ENCODE peak calls at places on chromosomes 3 and 15, in seven cellular contexts. One of them, this sample, is unnamed.
A peak's percentile ranks its signal among the peaks of the same experiment; 100 is the strongest.

GRCh38 chr3:124817079-124817478 is 70.1 kb downstream of the ITGB5 start:
- DNase-seq in fibroblast of the aortic adventitia: no peak
- DNase-seq in OCI-M1: no peak
- DNase-seq in CD8-positive, alpha-beta T cell: no peak
- DNase-seq in NCI-H1436: no peak
- DNase-seq in stimulated activated CD4-positive, alpha-beta T cell treated with anti-CD3 and anti-CD28 coated beads, Interleukin-15, amount 100 ng/mL, for 1 hour: no peak
- DNase-seq in NCI-H2081: no peak
- DNase-seq in this sample: no peak

GRCh38 chr15:70509282-70510272 is 253.8 kb downstream of the UACA start:
- DNase-seq in stimulated activated CD4-positive, alpha-beta T cell treated with anti-CD3 and anti-CD28 coated beads, Interleukin-15, amount 100 ng/mL, for 1 hour: no peak
- DNase-seq in NCI-H2081: no peak
- DNase-seq in OCI-M1: peak; percentile 76
- DNase-seq in CD8-positive, alpha-beta T cell: no peak
- DNase-seq in NCI-H1436: no peak
- DNase-seq in fibroblast of the aortic adventitia: no peak
- DNase-seq in this sample: no peak

GRCh38 chr3:55486857-55487375 is at the start of gene WNT5A:
- DNase-seq in NCI-H2081: peak; percentile 28
- DNase-seq in OCI-M1: no peak
- DNase-seq in fibroblast of the aortic adventitia: peak; percentile 61
- DNase-seq in CD8-positive, alpha-beta T cell: no peak
- DNase-seq in NCI-H1436: no peak
- DNase-seq in stimulated activated CD4-positive, alpha-beta T cell treated with anti-CD3 and anti-CD28 coated beads, Interleukin-15, amount 100 ng/mL, for 1 hour: no peak
- DNase-seq in this sample: no peak

GRCh38 chr15:85743392-85744045 is 51.2 kb downstream of the KLHL25 start:
- DNase-seq in CD8-positive, alpha-beta T cell: no peak
- DNase-seq in stimulated activated CD4-positive, alpha-beta T cell treated with anti-CD3 and anti-CD28 coated beads, Interleukin-15, amount 100 ng/mL, for 1 hour: no peak
- DNase-seq in NCI-H1436: no peak
- DNase-seq in fibroblast of the aortic adventitia: no peak
- DNase-seq in OCI-M1: no peak
- DNase-seq in NCI-H2081: no peak
- DNase-seq in this sample: peak; percentile 66

GRCh38 chr3:9669720-9670432 is 20.6 kb downstream of the MTMR14 start:
- DNase-seq in NCI-H1436: no peak
- DNase-seq in OCI-M1: no peak
- DNase-seq in NCI-H2081: no peak
- DNase-seq in fibroblast of the aortic adventitia: peak; percentile 11
- DNase-seq in stimulated activated CD4-positive, alpha-beta T cell treated with anti-CD3 and anti-CD28 coated beads, Interleukin-15, amount 100 ng/mL, for 1 hour: no peak
- DNase-seq in CD8-positive, alpha-beta T cell: no peak
- DNase-seq in this sample: no peak

GRCh38 chr3:171846594-171846993 is 3.4 kb downstream of the TMEM212 start:
- DNase-seq in NCI-H1436: no peak
- DNase-seq in fibroblast of the aortic adventitia: peak; percentile 37
- DNase-seq in NCI-H2081: no peak
- DNase-seq in OCI-M1: no peak
- DNase-seq in CD8-positive, alpha-beta T cell: no peak
- DNase-seq in stimulated activated CD4-positive, alpha-beta T cell treated with anti-CD3 and anti-CD28 coated beads, Interleukin-15, amount 100 ng/mL, for 1 hour: no peak
- DNase-seq in this sample: no peak

GRCh38 chr3:188390775-188391443 is 237.0 kb downstream of the LPP start:
- DNase-seq in NCI-H2081: no peak
- DNase-seq in NCI-H1436: no peak
- DNase-seq in OCI-M1: no peak
- DNase-seq in fibroblast of the aortic adventitia: no peak
- DNase-seq in CD8-positive, alpha-beta T cell: no peak
- DNase-seq in stimulated activated CD4-positive, alpha-beta T cell treated with anti-CD3 and anti-CD28 coated beads, Interleukin-15, amount 100 ng/mL, for 1 hour: no peak
- DNase-seq in this sample: no peak

GRCh38 chr3:197504239-197505191 is 51.3 kb downstream of the BDH1 start:
- DNase-seq in NCI-H1436: no peak
- DNase-seq in stimulated activated CD4-positive, alpha-beta T cell treated with anti-CD3 and anti-CD28 coated beads, Interleukin-15, amount 100 ng/mL, for 1 hour: no peak
- DNase-seq in NCI-H2081: no peak
- DNase-seq in fibroblast of the aortic adventitia: no peak
- DNase-seq in OCI-M1: no peak
- DNase-seq in CD8-positive, alpha-beta T cell: no peak
- DNase-seq in this sample: no peak

GRCh38 chr15:63050737-63051700 is 8.5 kb downstream of the TPM1 start:
- DNase-seq in stimulated activated CD4-positive, alpha-beta T cell treated with anti-CD3 and anti-CD28 coated beads, Interleukin-15, amount 100 ng/mL, for 1 hour: no peak
- DNase-seq in NCI-H2081: peak; percentile 78
- DNase-seq in fibroblast of the aortic adventitia: peak; percentile 87
- DNase-seq in OCI-M1: peak; percentile 96
- DNase-seq in CD8-positive, alpha-beta T cell: no peak
- DNase-seq in NCI-H1436: no peak
- DNase-seq in this sample: peak; percentile 5

GRCh38 chr15:72847806-72848205 is 64.2 kb upstream of the ADPGK start:
- DNase-seq in CD8-positive, alpha-beta T cell: no peak
- DNase-seq in OCI-M1: no peak
- DNase-seq in fibroblast of the aortic adventitia: no peak
- DNase-seq in NCI-H2081: no peak
- DNase-seq in stimulated activated CD4-positive, alpha-beta T cell treated with anti-CD3 and anti-CD28 coated beads, Interleukin-15, amount 100 ng/mL, for 1 hour: no peak
- DNase-seq in NCI-H1436: no peak
- DNase-seq in this sample: no peak

GRCh38 chr3:138945646-138946553 is 1.0 kb downstream of the FOXL2 start:
- DNase-seq in CD8-positive, alpha-beta T cell: no peak
- DNase-seq in fibroblast of the aortic adventitia: peak; percentile 30
- DNase-seq in NCI-H1436: no peak
- DNase-seq in OCI-M1: peak; percentile 72
- DNase-seq in stimulated activated CD4-positive, alpha-beta T cell treated with anti-CD3 and anti-CD28 coated beads, Interleukin-15, amount 100 ng/mL, for 1 hour: no peak
- DNase-seq in NCI-H2081: peak; percentile 73
- DNase-seq in this sample: no peak

GRCh38 chr3:165504554-165504953 is 308.4 kb upstream of the SLITRK3 start:
- DNase-seq in CD8-positive, alpha-beta T cell: no peak
- DNase-seq in fibroblast of the aortic adventitia: no peak
- DNase-seq in stimulated activated CD4-positive, alpha-beta T cell treated with anti-CD3 and anti-CD28 coated beads, Interleukin-15, amount 100 ng/mL, for 1 hour: no peak
- DNase-seq in OCI-M1: no peak
- DNase-seq in NCI-H1436: no peak
- DNase-seq in NCI-H2081: no peak
- DNase-seq in this sample: no peak

GRCh38 chr3:41688595-41689380 is 273.1 kb downstream of the ULK4 start:
- DNase-seq in stimulated activated CD4-positive, alpha-beta T cell treated with anti-CD3 and anti-CD28 coated beads, Interleukin-15, amount 100 ng/mL, for 1 hour: no peak
- DNase-seq in NCI-H2081: no peak
- DNase-seq in fibroblast of the aortic adventitia: peak; percentile 92
- DNase-seq in CD8-positive, alpha-beta T cell: no peak
- DNase-seq in NCI-H1436: no peak
- DNase-seq in OCI-M1: no peak
- DNase-seq in this sample: no peak

GRCh38 chr15:38073278-38073930 is 139.0 kb downstream of the TMCO5A start:
- DNase-seq in CD8-positive, alpha-beta T cell: no peak
- DNase-seq in OCI-M1: no peak
- DNase-seq in NCI-H1436: no peak
- DNase-seq in fibroblast of the aortic adventitia: peak; percentile 62
- DNase-seq in stimulated activated CD4-positive, alpha-beta T cell treated with anti-CD3 and anti-CD28 coated beads, Interleukin-15, amount 100 ng/mL, for 1 hour: no peak
- DNase-seq in NCI-H2081: no peak
- DNase-seq in this sample: no peak

GRCh38 chr3:72533584-72534473 is 314.4 kb downstream of the SHQ1 start:
- DNase-seq in stimulated activated CD4-positive, alpha-beta T cell treated with anti-CD3 and anti-CD28 coated beads, Interleukin-15, amount 100 ng/mL, for 1 hour: no peak
- DNase-seq in fibroblast of the aortic adventitia: no peak
- DNase-seq in OCI-M1: peak; percentile 56
- DNase-seq in NCI-H2081: no peak
- DNase-seq in NCI-H1436: no peak
- DNase-seq in CD8-positive, alpha-beta T cell: no peak
- DNase-seq in this sample: no peak

GRCh38 chr3:126488886-126489569 is 13.3 kb upstream of the ZXDC start:
- DNase-seq in fibroblast of the aortic adventitia: no peak
- DNase-seq in NCI-H1436: no peak
- DNase-seq in CD8-positive, alpha-beta T cell: no peak
- DNase-seq in stimulated activated CD4-positive, alpha-beta T cell treated with anti-CD3 and anti-CD28 coated beads, Interleukin-15, amount 100 ng/mL, for 1 hour: no peak
- DNase-seq in OCI-M1: no peak
- DNase-seq in NCI-H2081: no peak
- DNase-seq in this sample: no peak

GRCh38 chr3:58167431-58168351 is 43.1 kb downstream of the DNASE1L3 start:
- DNase-seq in NCI-H1436: peak; percentile 13
- DNase-seq in fibroblast of the aortic adventitia: peak; percentile 84
- DNase-seq in stimulated activated CD4-positive, alpha-beta T cell treated with anti-CD3 and anti-CD28 coated beads, Interleukin-15, amount 100 ng/mL, for 1 hour: peak; percentile 46
- DNase-seq in CD8-positive, alpha-beta T cell: peak; percentile 47
- DNase-seq in OCI-M1: peak; percentile 87
- DNase-seq in NCI-H2081: peak; percentile 6
- DNase-seq in this sample: no peak

GRCh38 chr3:50316657-50317242 is 5.8 kb downstream of the HYAL2 start:
- DNase-seq in CD8-positive, alpha-beta T cell: peak; percentile 84
- DNase-seq in fibroblast of the aortic adventitia: no peak
- DNase-seq in NCI-H2081: no peak
- DNase-seq in OCI-M1: no peak
- DNase-seq in stimulated activated CD4-positive, alpha-beta T cell treated with anti-CD3 and anti-CD28 coated beads, Interleukin-15, amount 100 ng/mL, for 1 hour: peak; percentile 36
- DNase-seq in NCI-H1436: no peak
- DNase-seq in this sample: peak; percentile 79

GRCh38 chr3:64084640-64085039 is 61.3 kb upstream of the PSMD6 start:
- DNase-seq in NCI-H1436: no peak
- DNase-seq in fibroblast of the aortic adventitia: peak; percentile 60
- DNase-seq in CD8-positive, alpha-beta T cell: no peak
- DNase-seq in NCI-H2081: no peak
- DNase-seq in stimulated activated CD4-positive, alpha-beta T cell treated with anti-CD3 and anti-CD28 coated beads, Interleukin-15, amount 100 ng/mL, for 1 hour: no peak
- DNase-seq in OCI-M1: peak; percentile 35
- DNase-seq in this sample: no peak

GRCh38 chr15:96353931-96354730 is 23.6 kb downstream of the NR2F2 start:
- DNase-seq in stimulated activated CD4-positive, alpha-beta T cell treated with anti-CD3 and anti-CD28 coated beads, Interleukin-15, amount 100 ng/mL, for 1 hour: no peak
- DNase-seq in fibroblast of the aortic adventitia: peak; percentile 54
- DNase-seq in NCI-H2081: no peak
- DNase-seq in CD8-positive, alpha-beta T cell: no peak
- DNase-seq in OCI-M1: peak; percentile 61
- DNase-seq in NCI-H1436: no peak
- DNase-seq in this sample: no peak

GRCh38 chr3:73141531-73141930 is 80.1 kb downstream of the EBLN2 start:
- DNase-seq in stimulated activated CD4-positive, alpha-beta T cell treated with anti-CD3 and anti-CD28 coated beads, Interleukin-15, amount 100 ng/mL, for 1 hour: no peak
- DNase-seq in OCI-M1: no peak
- DNase-seq in NCI-H2081: no peak
- DNase-seq in NCI-H1436: no peak
- DNase-seq in CD8-positive, alpha-beta T cell: no peak
- DNase-seq in fibroblast of the aortic adventitia: peak; percentile 9
- DNase-seq in this sample: no peak

GRCh38 chr3:29494305-29495036 is 213.6 kb downstream of the RBMS3 start:
- DNase-seq in fibroblast of the aortic adventitia: peak; percentile 86
- DNase-seq in stimulated activated CD4-positive, alpha-beta T cell treated with anti-CD3 and anti-CD28 coated beads, Interleukin-15, amount 100 ng/mL, for 1 hour: no peak
- DNase-seq in CD8-positive, alpha-beta T cell: no peak
- DNase-seq in NCI-H1436: no peak
- DNase-seq in OCI-M1: no peak
- DNase-seq in NCI-H2081: no peak
- DNase-seq in this sample: no peak

GRCh38 chr3:46693038-46693896 is at the start of gene ALS2CL:
- DNase-seq in CD8-positive, alpha-beta T cell: peak; percentile 76
- DNase-seq in fibroblast of the aortic adventitia: no peak
- DNase-seq in OCI-M1: no peak
- DNase-seq in stimulated activated CD4-positive, alpha-beta T cell treated with anti-CD3 and anti-CD28 coated beads, Interleukin-15, amount 100 ng/mL, for 1 hour: peak; percentile 48
- DNase-seq in NCI-H2081: no peak
- DNase-seq in NCI-H1436: no peak
- DNase-seq in this sample: no peak

GRCh38 chr3:151169262-151169661 is 33.8 kb downstream of the GPR171 start:
- DNase-seq in NCI-H2081: no peak
- DNase-seq in CD8-positive, alpha-beta T cell: no peak
- DNase-seq in stimulated activated CD4-positive, alpha-beta T cell treated with anti-CD3 and anti-CD28 coated beads, Interleukin-15, amount 100 ng/mL, for 1 hour: no peak
- DNase-seq in OCI-M1: no peak
- DNase-seq in NCI-H1436: no peak
- DNase-seq in fibroblast of the aortic adventitia: no peak
- DNase-seq in this sample: no peak

GRCh38 chr3:105398407-105398806 is 31.7 kb downstream of the ALCAM start:
- DNase-seq in NCI-H2081: peak; percentile 98
- DNase-seq in stimulated activated CD4-positive, alpha-beta T cell treated with anti-CD3 and anti-CD28 coated beads, Interleukin-15, amount 100 ng/mL, for 1 hour: no peak
- DNase-seq in fibroblast of the aortic adventitia: no peak
- DNase-seq in NCI-H1436: no peak
- DNase-seq in CD8-positive, alpha-beta T cell: no peak
- DNase-seq in OCI-M1: no peak
- DNase-seq in this sample: no peak

GRCh38 chr15:52463638-52464037 is 65.0 kb downstream of the MYO5A start:
- DNase-seq in fibroblast of the aortic adventitia: peak; percentile 45
- DNase-seq in NCI-H2081: no peak
- DNase-seq in CD8-positive, alpha-beta T cell: no peak
- DNase-seq in stimulated activated CD4-positive, alpha-beta T cell treated with anti-CD3 and anti-CD28 coated beads, Interleukin-15, amount 100 ng/mL, for 1 hour: no peak
- DNase-seq in NCI-H1436: no peak
- DNase-seq in OCI-M1: peak; percentile 44
- DNase-seq in this sample: no peak

GRCh38 chr3:105533955-105534354 is 167.2 kb downstream of the ALCAM start:
- DNase-seq in OCI-M1: no peak
- DNase-seq in stimulated activated CD4-positive, alpha-beta T cell treated with anti-CD3 and anti-CD28 coated beads, Interleukin-15, amount 100 ng/mL, for 1 hour: no peak
- DNase-seq in CD8-positive, alpha-beta T cell: no peak
- DNase-seq in NCI-H2081: no peak
- DNase-seq in fibroblast of the aortic adventitia: no peak
- DNase-seq in NCI-H1436: no peak
- DNase-seq in this sample: no peak

GRCh38 chr3:154970796-154971195 is 109.3 kb upstream of the MME start:
- DNase-seq in stimulated activated CD4-positive, alpha-beta T cell treated with anti-CD3 and anti-CD28 coated beads, Interleukin-15, amount 100 ng/mL, for 1 hour: no peak
- DNase-seq in NCI-H2081: no peak
- DNase-seq in fibroblast of the aortic adventitia: peak; percentile 98
- DNase-seq in CD8-positive, alpha-beta T cell: no peak
- DNase-seq in NCI-H1436: no peak
- DNase-seq in OCI-M1: no peak
- DNase-seq in this sample: no peak

GRCh38 chr3:45907769-45908705 is 21.7 kb downstream of the CCR9 start:
- DNase-seq in stimulated activated CD4-positive, alpha-beta T cell treated with anti-CD3 and anti-CD28 coated beads, Interleukin-15, amount 100 ng/mL, for 1 hour: no peak
- DNase-seq in fibroblast of the aortic adventitia: peak; percentile 51
- DNase-seq in OCI-M1: no peak
- DNase-seq in NCI-H1436: no peak
- DNase-seq in CD8-positive, alpha-beta T cell: no peak
- DNase-seq in NCI-H2081: no peak
- DNase-seq in this sample: no peak

GRCh38 chr3:150236683-150237082 is 171.4 kb upstream of the TSC22D2 start:
- DNase-seq in NCI-H1436: no peak
- DNase-seq in CD8-positive, alpha-beta T cell: no peak
- DNase-seq in NCI-H2081: no peak
- DNase-seq in OCI-M1: no peak
- DNase-seq in stimulated activated CD4-positive, alpha-beta T cell treated with anti-CD3 and anti-CD28 coated beads, Interleukin-15, amount 100 ng/mL, for 1 hour: no peak
- DNase-seq in fibroblast of the aortic adventitia: peak; percentile 70
- DNase-seq in this sample: no peak

GRCh38 chr3:94082412-94082937 is 19.6 kb downstream of the NSUN3 start:
- DNase-seq in stimulated activated CD4-positive, alpha-beta T cell treated with anti-CD3 and anti-CD28 coated beads, Interleukin-15, amount 100 ng/mL, for 1 hour: no peak
- DNase-seq in fibroblast of the aortic adventitia: no peak
- DNase-seq in CD8-positive, alpha-beta T cell: no peak
- DNase-seq in OCI-M1: no peak
- DNase-seq in NCI-H1436: no peak
- DNase-seq in NCI-H2081: peak; percentile 80
- DNase-seq in this sample: peak; percentile 76

This sample was measured in DMS79.